ENCODE peak calls at places on chromosomes 16 and 17, in four cellular contexts. T is LNCaP clone FGC, U is fibroblast of the aortic adventitia, J is AG04450. I is an unnamed sample.

GRCh38 chr17:64216385-64217248 is 46.4 kb downstream of the TEX2 start:
- DNase-seq in U (peak; percentile 82), T (peak; percentile 14), J (no peak), I (peak; percentile 54)

GRCh38 chr17:19874256-19874655 is 6.5 kb upstream of the ULK2 start:
- DNase-seq in J (no peak), T (no peak), U (no peak), I (no peak)

GRCh38 chr17:44022246-44022645 is 7.5 kb upstream of the TMEM101 start:
- DNase-seq in J (no peak), T (no peak), U (no peak), I (no peak)

GRCh38 chr17:17028878-17029535 is 13.2 kb upstream of the MPRIP start:
- DNase-seq in J (no peak), U (no peak), T (no peak), I (no peak)

GRCh38 chr17:50879086-50879485 is 12.9 kb upstream of the TOB1 start:
- DNase-seq in T (no peak), J (no peak), U (no peak), I (no peak)

GRCh38 chr17:73182616-73183310 is 10.1 kb upstream of the COG1 start:
- DNase-seq in J (peak; percentile 6), T (no peak), U (no peak), I (no peak)

GRCh38 chr17:60743282-60743681 is 65.6 kb downstream of the BCAS3 start:
- DNase-seq in T (no peak), U (no peak), J (no peak), I (no peak)

GRCh38 chr16:62034236-62035114 is 1.8 kb downstream of the CDH8 start:
- DNase-seq in U (no peak), T (no peak), J (no peak), I (no peak)

GRCh38 chr16:57995721-57996405 is 4.6 kb downstream of the ZNF319 start:
- DNase-seq in J (no peak), U (no peak), T (no peak), I (no peak)

GRCh38 chr17:2964370-2964769 is 99.0 kb downstream of the OR1D5 start:
- DNase-seq in J (no peak), T (no peak), U (no peak), I (no peak)

GRCh38 chr17:8019665-8020064 is 17.2 kb downstream of the GUCY2D start:
- DNase-seq in J (no peak), U (peak; percentile 45), T (no peak), I (no peak)

GRCh38 chr17:8021565-8022357 is 17.1 kb upstream of the ALOX15B start:
- DNase-seq in U (no peak), J (no peak), T (no peak), I (no peak)

GRCh38 chr17:8020776-8021564 is 17.9 kb upstream of the ALOX15B start:
- DNase-seq in T (no peak), U (no peak), J (no peak), I (no peak)

GRCh38 chr17:8019161-8019560 is 16.7 kb downstream of the GUCY2D start:
- DNase-seq in U (no peak), T (no peak), J (no peak), I (no peak)

DNA sequence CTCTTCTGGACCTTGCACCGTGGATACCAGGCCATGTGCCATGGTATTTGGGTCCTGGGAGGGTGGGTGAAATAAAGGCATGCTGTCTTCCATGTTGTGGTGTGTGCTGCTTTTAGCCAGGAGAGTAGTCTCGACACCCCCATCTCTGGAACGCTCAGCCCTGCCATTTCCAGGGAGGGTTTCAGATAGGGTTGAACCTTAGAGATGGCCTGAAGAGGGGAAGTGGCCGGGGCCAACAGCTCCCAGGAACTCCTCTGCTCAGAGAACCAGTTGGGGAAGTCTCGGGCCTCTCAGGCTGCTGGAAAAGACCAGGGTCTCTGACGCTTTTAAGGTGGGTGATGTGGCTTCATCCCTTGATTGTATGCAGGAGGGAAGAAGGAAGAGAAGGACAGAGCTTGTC is 17.8 kb downstream of the GUCY2D start:
- DNase-seq in T (no peak), U (no peak), J (no peak), I (no peak)
- TF ChIP-seq CTCF in T (no peak), U (no peak), J (no peak), I (no peak)

GRCh38 chr16:56113223-56113622 is 78.1 kb upstream of the GNAO1 start:
- DNase-seq in T (no peak), U (no peak), J (no peak), I (no peak)
- H3K4me3 ChIP-seq in T (no peak overlapping the region), U (no peak overlapping the region), J (no peak overlapping the region), I (no peak overlapping the region)

DNA sequence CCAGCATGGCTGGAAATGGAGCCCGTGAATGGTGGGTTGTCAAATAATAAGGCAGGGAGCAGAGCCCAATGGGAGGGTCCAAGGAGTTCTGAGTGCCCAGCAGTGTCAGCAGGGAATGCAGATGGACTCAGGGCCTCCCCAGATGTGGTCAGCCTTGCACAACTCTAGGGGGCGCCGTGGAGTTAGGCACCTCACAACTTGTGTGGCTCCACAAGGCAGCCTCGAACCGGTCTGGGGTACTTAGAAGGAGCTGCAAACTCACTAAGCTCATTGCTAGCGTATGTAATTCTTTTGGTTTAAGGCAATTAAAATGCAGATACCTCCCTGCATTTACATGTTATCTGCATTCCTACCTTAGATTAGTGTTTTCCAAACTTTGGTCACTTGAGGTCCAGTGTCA is 18.1 kb downstream of the IRF8 start:
- DNase-seq in J (no peak), T (no peak), U (no peak), I (no peak)
- TF ChIP-seq CTCF in J (no peak), T (no peak), U (no peak), I (peak; percentile 12)

DNA sequence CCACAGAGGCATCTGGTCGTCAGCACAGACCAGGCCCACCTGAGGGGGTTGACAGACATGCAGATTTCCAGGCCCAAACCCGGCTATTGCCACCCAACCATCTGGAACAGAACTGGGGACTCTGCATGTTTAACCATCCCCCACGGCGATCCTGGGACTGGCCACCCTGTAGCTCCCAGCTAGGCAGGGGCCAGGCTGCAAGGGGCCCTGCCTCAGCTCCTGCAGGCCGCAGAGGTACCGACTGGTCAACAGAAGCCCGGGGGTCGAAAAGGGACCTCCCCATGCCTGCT is 223.5 kb upstream of the TNRC6C start:
- DNase-seq in T (no peak), U (no peak), J (no peak), I (no peak)
- H3K4me3 ChIP-seq in T (no peak overlapping the region), U (no peak overlapping the region), J (no peak overlapping the region), I (no peak overlapping the region)

DNA sequence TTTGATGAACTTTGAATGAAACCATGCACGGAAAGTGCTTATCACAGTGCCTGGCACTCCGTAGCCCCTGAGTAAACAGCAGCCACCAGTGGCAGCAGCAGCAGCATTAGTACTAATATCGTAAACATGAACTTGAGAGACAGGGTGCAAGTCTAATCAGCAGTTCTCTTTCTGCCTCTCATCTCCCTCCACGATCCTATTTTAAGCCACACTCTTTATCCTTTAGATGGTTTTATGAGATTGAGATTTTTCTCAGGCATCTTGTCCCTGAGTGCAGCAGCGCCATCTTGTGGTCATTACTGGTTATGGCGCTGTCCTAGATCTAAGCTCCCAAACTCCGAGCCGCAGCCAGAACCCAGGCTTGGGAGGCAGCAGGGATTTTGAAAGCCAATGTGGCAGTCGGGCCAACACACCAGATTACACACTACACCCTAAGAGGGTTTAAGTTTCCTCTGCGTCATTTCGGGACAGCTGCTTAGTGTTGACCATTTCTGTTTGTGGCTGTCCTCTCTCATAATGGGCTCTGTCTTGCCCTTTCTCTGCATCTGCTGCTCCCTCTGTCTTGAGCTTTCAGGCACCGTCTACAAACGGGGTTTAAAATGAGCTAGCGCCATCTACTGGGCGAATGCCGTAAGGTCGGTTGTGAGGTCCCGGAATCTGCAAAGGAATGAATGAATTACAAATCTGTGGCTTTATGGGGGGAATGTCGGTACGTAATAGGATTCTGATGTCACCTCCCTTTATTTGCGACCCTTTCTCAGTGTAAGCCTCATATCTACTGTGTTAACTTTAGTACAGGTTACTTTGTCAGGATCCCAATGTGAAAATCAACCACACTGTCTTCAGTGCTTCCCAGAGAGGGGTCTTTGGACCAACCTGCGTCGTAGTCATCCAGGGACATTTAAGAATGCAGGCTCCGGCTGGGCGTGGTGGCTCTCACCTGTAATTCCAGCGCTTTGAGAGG is 64.5 kb downstream of the CYLD start:
- DNase-seq in J (peak; percentile 77), T (peak; percentile 71), U (peak; percentile 95), I (peak; percentile 93)
- TF ChIP-seq CTCF in J (peak; percentile 75), T (peak; percentile 98), U (peak; percentile 92), I (peak; percentile 73)

I was measured in fibroblast of villous mesenchyme.